ENCODE peak calls at places on chromosomes 1 and 21, in seven cellular contexts. A is bronchial epithelial cell, J is IMR-90, L is ascending aorta, G is adrenal gland, Z is psoas muscle, F is neural progenitor cell. Q is an unnamed sample.

GRCh38 chr21:29372063-29372802 is 73.5 kb downstream of the BACH1 start:
- DNase-seq in A (peak; percentile 69), J (peak; percentile 84), L (no peak), G (peak; percentile 61), Z (no peak), F (peak; percentile 81), Q (peak; percentile 75)

GRCh38 chr1:8815582-8816285 is 1.7 kb downstream of the RERE start:
- DNase-seq in A (no peak), J (no peak), L (no peak), G (no peak), Z (no peak), F (peak; percentile 37), Q (peak; percentile 40)

GRCh38 chr1:248873993-248874671 is 15.2 kb upstream of the ZNF692 start:
- DNase-seq in A (peak; percentile 84), J (no peak), L (peak; percentile 27), G (peak; percentile 66), Z (peak; percentile 87), F (peak; percentile 84), Q (peak; percentile 87)

GRCh38 chr1:180930687-180931086 is 18.0 kb downstream of the KIAA1614 start:
- DNase-seq in A (no peak), J (no peak), L (no peak), G (no peak), Z (no peak), F (no peak), Q (no peak)

GRCh38 chr1:159780583-159781582 is at the start of gene DUSP23:
- DNase-seq in A (peak; percentile 97), J (peak; percentile 96), L (peak; percentile 90), G (peak; percentile 98), Z (peak; percentile 99), F (peak; percentile 97), Q (peak; percentile 98)

GRCh38 chr1:31064685-31065309 is 720 bp downstream of the PUM1 start:
- DNase-seq in A (peak; percentile 23), J (peak; percentile 17), L (no peak), G (no peak), Z (no peak), F (no peak), Q (peak; percentile 49)

GRCh38 chr1:177274687-177275211 is 104.0 kb downstream of the BRINP2 start:
- DNase-seq in A (no peak), J (peak; percentile 36), L (no peak), G (peak; percentile 70), Z (peak; percentile 59), F (no peak), Q (no peak)

GRCh38 chr1:180769889-180770288 is 138.1 kb downstream of the XPR1 start:
- DNase-seq in A (no peak), J (no peak), L (no peak), G (no peak), Z (no peak), F (no peak), Q (no peak)

GRCh38 chr21:22711636-22712035 is 1713.4 kb downstream of the NCAM2 start:
- DNase-seq in A (no peak), J (no peak), L (no peak), G (no peak), Z (no peak), F (no peak), Q (no peak)

GRCh38 chr1:151858886-151859665 is 5.6 kb upstream of the THEM5 start:
- DNase-seq in A (no peak), J (no peak), L (no peak), G (no peak), Z (no peak), F (no peak), Q (no peak)

GRCh38 chr1:6509603-6510291 is 18.3 kb upstream of the PLEKHG5 start:
- DNase-seq in A (no peak), J (no peak), L (no peak), G (no peak), Z (no peak), F (no peak), Q (no peak)

GRCh38 chr1:221718391-221719277 is 23.3 kb downstream of the DUSP10 start:
- DNase-seq in A (peak; percentile 46), J (peak; percentile 94), L (no peak), G (no peak), Z (no peak), F (peak; percentile 25), Q (no peak)

GRCh38 chr1:169288011-169288414 is 79.6 kb downstream of the NME7 start:
- DNase-seq in A (peak; percentile 44), J (peak; percentile 17), L (no peak), G (no peak), Z (no peak), F (no peak), Q (no peak)

GRCh38 chr1:62682531-62682930 is 5.7 kb downstream of the DOCK7 start:
- DNase-seq in A (peak; percentile 33), J (peak; percentile 43), L (no peak), G (no peak), Z (no peak), F (no peak), Q (no peak)

GRCh38 chr1:221839794-221840395 is 98.0 kb upstream of the DUSP10 start:
- DNase-seq in A (peak; percentile 99), J (peak; percentile 44), L (no peak), G (peak; percentile 83), Z (peak; percentile 91), F (no peak), Q (peak; percentile 27)

GRCh38 chr1:87325982-87326738 is 2.5 kb upstream of the LMO4 start:
- DNase-seq in A (peak; percentile 62), J (peak; percentile 49), L (no peak), G (peak; percentile 40), Z (no peak), F (peak; percentile 56), Q (peak; percentile 78)

GRCh38 chr1:27372808-27373690 is 1.6 kb downstream of the FCN3 start:
- DNase-seq in A (no peak), J (no peak), L (no peak), G (no peak), Z (no peak), F (peak; percentile 50), Q (no peak)

DNA sequence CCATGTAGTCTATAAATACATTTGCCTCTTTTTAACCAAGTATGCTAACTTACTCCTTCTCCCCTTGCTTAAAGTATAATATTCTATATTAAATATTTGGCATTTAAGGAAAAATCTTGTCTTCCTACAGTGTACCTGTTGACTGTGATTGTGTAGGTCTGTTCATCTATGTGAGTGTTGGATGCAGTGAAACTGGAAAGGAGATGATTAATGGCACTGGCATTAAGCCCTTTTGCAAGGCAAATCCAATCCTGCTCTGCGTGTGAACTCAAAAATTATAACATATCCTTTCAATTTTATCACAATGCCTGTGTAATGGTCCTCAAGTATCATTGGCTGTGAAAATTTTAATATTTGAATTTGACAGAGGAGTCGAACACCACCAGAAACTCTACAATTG is 565.0 kb downstream of the KCNT2 start:
- DNase-seq in A (peak; percentile 52), J (no peak), L (no peak), G (no peak), Z (no peak), F (no peak), Q (no peak)
- H3K36me3 ChIP-seq in A (no peaks in the 10 kb centered on the region), J (no peaks in the 10 kb centered on the region), L (no peaks in the 10 kb centered on the region), G (no peaks in the 10 kb centered on the region), Z (no peaks in the 10 kb centered on the region), F (peaks cover 4% of the 10 kb centered on the region), Q (no peaks in the 10 kb centered on the region)

GRCh38 chr1:23964790-23965740 is 5.4 kb downstream of the PNRC2 start:
- DNase-seq in A (no peak), J (peak; percentile 61), L (no peak), G (no peak), Z (no peak), F (no peak), Q (no peak)
- H3K36me3 ChIP-seq in A (no peaks in the 10 kb centered on the region), J (peaks cover 11% of the 10 kb centered on the region), L (peaks cover 20% of the 10 kb centered on the region), G (no peaks in the 10 kb centered on the region), Z (no peaks in the 10 kb centered on the region), F (peaks cover 19% of the 10 kb centered on the region), Q (no peaks in the 10 kb centered on the region)

GRCh38 chr21:32753818-32754610 is 17.5 kb downstream of the PAXBP1 start:
- DNase-seq in A (no peak), J (no peak), L (no peak), G (no peak), Z (no peak), F (no peak), Q (no peak)

GRCh38 chr21:32757804-32758203 is 13.8 kb downstream of the PAXBP1 start:
- DNase-seq in A (no peak), J (no peak), L (no peak), G (no peak), Z (no peak), F (no peak), Q (no peak)

GRCh38 chr21:32750405-32750804 is 21.1 kb downstream of the PAXBP1 start:
- DNase-seq in A (no peak), J (no peak), L (no peak), G (no peak), Z (no peak), F (no peak), Q (no peak)

GRCh38 chr21:32756096-32756495 is 15.5 kb downstream of the PAXBP1 start:
- DNase-seq in A (no peak), J (no peak), L (no peak), G (no peak), Z (no peak), F (no peak), Q (no peak)
- H3K36me3 ChIP-seq in A (peaks cover 15% of the 10 kb centered on the region), J (peaks cover 24% of the 10 kb centered on the region), L (peaks cover 49% of the 10 kb centered on the region), G (no peaks in the 10 kb centered on the region), Z (peaks cover 14% of the 10 kb centered on the region), F (peaks cover 56% of the 10 kb centered on the region), Q (peaks cover 11% of the 10 kb centered on the region)

GRCh38 chr1:208189183-208189582 is 55.0 kb downstream of the PLXNA2 start:
- DNase-seq in A (no peak), J (no peak), L (no peak), G (no peak), Z (no peak), F (no peak), Q (no peak)
- H3K36me3 ChIP-seq in A (peaks cover 8% of the 10 kb centered on the region), J (no peaks in the 10 kb centered on the region), L (peaks cover 3% of the 10 kb centered on the region), G (no peaks in the 10 kb centered on the region), Z (no peaks in the 10 kb centered on the region), F (no peaks in the 10 kb centered on the region), Q (no peaks in the 10 kb centered on the region)

GRCh38 chr21:42678618-42679295 is 25.3 kb downstream of the PDE9A start:
- DNase-seq in A (no peak), J (no peak), L (no peak), G (no peak), Z (peak; percentile 41), F (no peak), Q (no peak)
- H3K36me3 ChIP-seq in A (no peaks in the 10 kb centered on the region), J (no peaks in the 10 kb centered on the region), L (no peaks in the 10 kb centered on the region), G (no peaks in the 10 kb centered on the region), Z (no peaks in the 10 kb centered on the region), F (no peaks in the 10 kb centered on the region), Q (no peaks in the 10 kb centered on the region)

DNA sequence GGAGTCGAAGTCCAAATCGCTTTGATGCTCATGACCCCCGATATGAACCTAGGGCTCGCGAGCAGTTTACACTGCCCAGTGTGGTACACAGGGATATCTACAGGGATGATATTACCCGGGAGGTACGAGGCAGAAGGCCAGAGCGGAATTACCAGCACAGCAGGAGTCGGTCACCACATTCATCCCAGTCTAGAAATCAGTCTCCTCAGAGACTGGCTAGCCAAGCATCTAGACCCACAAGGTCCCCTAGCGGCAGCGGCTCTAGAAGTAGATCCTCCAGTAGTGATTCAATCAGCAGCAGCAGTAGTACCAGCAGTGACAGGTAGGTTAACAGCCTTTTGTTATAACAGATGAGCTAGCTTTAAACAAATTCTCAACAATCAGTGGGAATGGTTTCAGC is 28.9 kb downstream of the SPEN start:
- DNase-seq in A (no peak), J (no peak), L (no peak), G (no peak), Z (no peak), F (peak; percentile 71), Q (no peak)
- H3K36me3 ChIP-seq in A (peaks cover 8% of the 10 kb centered on the region), J (peaks cover 10% of the 10 kb centered on the region), L (peaks cover 15% of the 10 kb centered on the region), G (no peaks in the 10 kb centered on the region), Z (no peaks in the 10 kb centered on the region), F (peaks cover 20% of the 10 kb centered on the region), Q (no peaks in the 10 kb centered on the region)

GRCh38 chr1:19222979-19223824 is 13.1 kb upstream of the UBR4 start:
- DNase-seq in A (peak; percentile 38), J (peak; percentile 71), L (no peak), G (no peak), Z (no peak), F (no peak), Q (no peak)
- H3K36me3 ChIP-seq in A (peaks cover 29% of the 10 kb centered on the region), J (peaks cover 61% of the 10 kb centered on the region), L (peaks cover 65% of the 10 kb centered on the region), G (no peaks in the 10 kb centered on the region), Z (peaks cover 9% of the 10 kb centered on the region), F (peaks cover 6% of the 10 kb centered on the region), Q (no peaks in the 10 kb centered on the region)